ENCODE peak calls at places on chromosomes 5 and 9, in ten cellular contexts. K is right atrium auricular region, B is heart right ventricle, T is heart left ventricle, L is AG04450, E is mesendoderm, Q is GM23248, Z is A549, I is GM23338, V is stomach. C is an unnamed sample.

GRCh38 chr9:107153336-107153735 is 129.7 kb upstream of the RAD23B start:
- DNase-seq in K (no peak), B (no peak), T (no peak), L (no peak), E (peak; percentile 31), Q (peak; percentile 52), Z (no peak), I (no peak), V (no peak), C (no peak)

GRCh38 chr9:33884856-33885701 is 68.1 kb downstream of the UBE2R2 start:
- DNase-seq in K (no peak), B (no peak), T (no peak), L (no peak), E (no peak), Q (peak; percentile 28), Z (no peak), I (no peak), V (peak; percentile 55), C (no peak)

GRCh38 chr9:68914751-68915150 is 99.2 kb downstream of the PRKACG start:
- DNase-seq in K (no peak), B (no peak), T (no peak), L (no peak), E (no peak), Q (no peak), Z (no peak), I (no peak), V (no peak), C (no peak)

GRCh38 chr9:136881691-136882108 is 4.6 kb upstream of the TRAF2 start:
- DNase-seq in K (no peak), B (no peak), T (no peak), L (no peak), E (peak; percentile 25), Q (peak; percentile 57), Z (peak; percentile 48), I (no peak), V (peak; percentile 61), C (no peak)

GRCh38 chr9:36341936-36342577 is 58.0 kb downstream of the RNF38 start:
- DNase-seq in K (no peak), B (no peak), T (no peak), L (no peak), E (no peak), Q (no peak), Z (no peak), I (no peak), V (no peak), C (no peak)

GRCh38 chr5:132110930-132111329 is 37.3 kb downstream of the CSF2 start:
- DNase-seq in K (no peak), B (no peak), T (no peak), L (no peak), E (no peak), Q (peak; percentile 62), Z (no peak), I (no peak), V (no peak), C (no peak)

GRCh38 chr9:112020680-112021596 is 124.3 kb downstream of the UGCG start:
- DNase-seq in K (no peak), B (no peak), T (no peak), L (no peak), E (no peak), Q (peak; percentile 89), Z (peak; percentile 86), I (no peak), V (no peak), C (peak; percentile 74)

GRCh38 chr9:136944094-136944518 is 432 bp downstream of the FBXW5 start:
- DNase-seq in K (no peak), B (no peak), T (no peak), L (peak; percentile 10), E (peak; percentile 54), Q (peak; percentile 86), Z (no peak), I (no peak), V (peak; percentile 49), C (no peak)

GRCh38 chr9:98707158-98708102 is 1.3 kb downstream of the GABBR2 start:
- DNase-seq in K (no peak), B (peak; percentile 29), T (peak; percentile 43), L (peak; percentile 46), E (peak; percentile 87), Q (peak; percentile 95), Z (peak; percentile 78), I (peak; percentile 94), V (peak; percentile 29), C (no peak)

GRCh38 chr9:98706651-98707103 is 2.1 kb downstream of the GABBR2 start:
- DNase-seq in K (no peak), B (no peak), T (no peak), L (no peak), E (no peak), Q (peak; percentile 75), Z (no peak), I (no peak), V (no peak), C (no peak)

GRCh38 chr9:98708933-98709911 is at the start of gene GABBR2:
- DNase-seq in K (no peak), B (peak; percentile 18), T (no peak), L (no peak), E (peak; percentile 34), Q (peak; percentile 53), Z (peak; percentile 15), I (peak; percentile 68), V (no peak), C (no peak)

GRCh38 chr9:98709968-98710965 is 1.5 kb upstream of the GABBR2 start:
- DNase-seq in K (no peak), B (no peak), T (no peak), L (peak; percentile 29), E (peak; percentile 63), Q (peak; percentile 83), Z (peak; percentile 32), I (peak; percentile 71), V (no peak), C (no peak)

GRCh38 chr9:98708103-98708932 is 417 bp downstream of the GABBR2 start:
- DNase-seq in K (no peak), B (no peak), T (no peak), L (no peak), E (peak; percentile 10), Q (peak; percentile 48), Z (peak; percentile 12), I (peak; percentile 37), V (no peak), C (no peak)
- H3K4me3 ChIP-seq in K (peak overlapping the region; percentile 19), B (peak overlapping the region; percentile 29), T (no peak overlapping the region), L (peak overlapping the region; percentile 56), E (no peak overlapping the region), Q (peak overlapping the region; percentile 78), Z (peak overlapping the region; percentile 52), I (peak overlapping the region; percentile 62), V (peak overlapping the region; percentile 41), C (no peak overlapping the region)

DNA sequence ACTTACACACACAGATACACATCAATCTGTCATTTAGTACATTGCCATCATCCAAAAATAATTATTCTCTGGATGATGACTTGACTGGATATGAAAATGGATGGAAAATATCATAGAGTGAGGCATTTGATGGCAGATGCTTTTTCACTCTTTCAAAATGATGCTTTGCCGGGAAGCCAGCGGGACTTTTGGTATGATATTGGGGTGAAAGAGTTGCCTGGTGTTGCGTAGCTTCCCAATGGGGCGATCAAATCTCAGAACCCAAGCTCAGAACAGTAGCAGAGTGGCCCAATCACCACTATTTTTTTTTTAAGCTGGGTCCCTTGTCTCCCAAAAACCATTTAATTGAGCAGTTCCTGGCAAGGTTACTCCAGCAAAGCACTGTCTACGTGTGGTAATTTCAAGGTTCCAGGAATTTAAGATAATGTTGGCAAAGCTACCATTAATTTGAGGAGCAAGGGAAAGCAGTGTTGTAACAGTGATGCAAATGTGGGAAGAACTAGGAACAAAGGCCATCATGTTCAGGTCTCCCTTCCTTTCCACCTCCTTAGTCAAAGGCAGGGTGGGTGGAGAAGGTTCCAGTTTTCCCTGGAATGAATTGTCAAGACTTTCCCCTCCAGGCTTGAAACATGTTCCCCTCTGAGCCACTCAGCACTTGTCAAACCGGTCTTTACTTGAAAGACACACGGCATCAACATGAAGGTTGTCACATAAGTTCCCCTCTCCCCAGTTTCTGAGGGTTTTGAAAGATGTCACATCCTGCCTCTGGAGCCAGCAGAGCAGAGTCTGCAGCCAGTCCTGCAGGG is 226.2 kb downstream of the GAS1 start:
- DNase-seq in K (peak; percentile 54), B (no peak), T (no peak), L (no peak), E (peak; percentile 89), Q (no peak), Z (no peak), I (peak; percentile 37), V (no peak), C (no peak)
- H3K27ac ChIP-seq in K (peak overlapping the region; percentile 52), B (no peak overlapping the region), T (peak overlapping the region; percentile 31), L (peak overlapping the region; percentile 87), E (peak overlapping the region; percentile 64), Q (peak overlapping the region; percentile 78), Z (no peak overlapping the region), I (no peak overlapping the region), V (peak overlapping the region; percentile 44), C (no peak overlapping the region)

GRCh38 chr9:123509646-123510045 is 153.6 kb downstream of the CRB2 start:
- DNase-seq in K (no peak), B (no peak), T (no peak), L (no peak), E (peak; percentile 9), Q (no peak), Z (no peak), I (no peak), V (no peak), C (no peak)
- H3K4me3 ChIP-seq in K (no peak overlapping the region), B (no peak overlapping the region), T (no peak overlapping the region), L (no peak overlapping the region), E (no peak overlapping the region), Q (no peak overlapping the region), Z (no peak overlapping the region), I (no peak overlapping the region), V (no peak overlapping the region), C (no peak overlapping the region)

GRCh38 chr5:137414112-137414511 is 85.0 kb downstream of the SPOCK1 start:
- DNase-seq in K (no peak), B (no peak), T (peak; percentile 43), L (no peak), E (no peak), Q (no peak), Z (no peak), I (no peak), V (no peak), C (no peak)

GRCh38 chr5:137412136-137412535 is 87.0 kb downstream of the SPOCK1 start:
- DNase-seq in K (no peak), B (no peak), T (no peak), L (no peak), E (no peak), Q (no peak), Z (no peak), I (no peak), V (no peak), C (no peak)

GRCh38 chr5:137410234-137411010 is 88.7 kb downstream of the SPOCK1 start:
- DNase-seq in K (no peak), B (no peak), T (no peak), L (no peak), E (no peak), Q (no peak), Z (no peak), I (no peak), V (no peak), C (no peak)

GRCh38 chr5:137415231-137415681 is 83.9 kb downstream of the SPOCK1 start:
- DNase-seq in K (no peak), B (no peak), T (no peak), L (no peak), E (no peak), Q (peak; percentile 91), Z (no peak), I (no peak), V (no peak), C (peak; percentile 58)
- H3K27ac ChIP-seq in K (no peak overlapping the region), B (no peak overlapping the region), T (no peak overlapping the region), L (peak overlapping the region; percentile 63), E (no peak overlapping the region), Q (peak overlapping the region; percentile 70), Z (no peak overlapping the region), I (no peak overlapping the region), V (no peak overlapping the region), C (no peak overlapping the region)